ENCODE peak calls at places on chromosome X, in five cellular contexts. C, E, W, Y and X are unnamed samples.

GRCh38 chrX:119885554-119886428 is 9.9 kb upstream of the AKAP14 start:
- DNase-seq in C (peak), E (no peak), W (no peak), Y (no peak), X (no peak)

GRCh38 chrX:153921511-153922285 is 4.4 kb downstream of the ARHGAP4 start:
- DNase-seq in C (no peak), E (no peak), W (no peak), Y (peak), X (no peak)

GRCh38 chrX:104430720-104431119 is 135.3 kb upstream of the IL1RAPL2 start:
- DNase-seq in C (no peak), E (no peak), W (no peak), Y (no peak), X (no peak)

GRCh38 chrX:123959281-123960063 is 2.0 kb upstream of the STAG2 start:
- DNase-seq in C (peak), E (no peak), W (peak), Y (peak), X (peak)

GRCh38 chrX:36908801-36909403 is 99.3 kb upstream of the FAM47C start:
- DNase-seq in C (peak), E (no peak), W (no peak), Y (no peak), X (no peak)

GRCh38 chrX:70613295-70613694 is 168.7 kb downstream of the DLG3 start:
- DNase-seq in C (peak), E (no peak), W (no peak), Y (no peak), X (no peak)

GRCh38 chrX:45758319-45758718 is 557.6 kb upstream of the DIPK2B start:
- DNase-seq in C (peak), E (no peak), W (no peak), Y (no peak), X (no peak)

GRCh38 chrX:111322231-111322855 is 52.1 kb upstream of the CAPN6 start:
- DNase-seq in C (no peak), E (no peak), W (no peak), Y (no peak), X (no peak)

GRCh38 chrX:5068550-5068949 is 1160.1 kb downstream of the NLGN4X start:
- DNase-seq in C (no peak), E (no peak), W (no peak), Y (no peak), X (no peak)

GRCh38 chrX:120090208-120090607 is 12.7 kb upstream of the RHOXF2B start:
- DNase-seq in C (no peak), E (no peak), W (no peak), Y (no peak), X (no peak)

GRCh38 chrX:75229774-75230173 is 44.1 kb upstream of the UPRT start:
- DNase-seq in C (no peak), E (no peak), W (no peak), Y (no peak), X (no peak)

GRCh38 chrX:44675364-44676024 is 132.8 kb upstream of the FUNDC1 start:
- DNase-seq in C (peak), E (no peak), W (no peak), Y (peak), X (peak)

GRCh38 chrX:16868920-16869319 is 1.2 kb downstream of the RBBP7 start:
- DNase-seq in C (no peak), E (no peak), W (no peak), Y (no peak), X (no peak)
- H3K27ac ChIP-seq in C (no peak), E (peak), W (no peak), Y (no peak), X (peak)

GRCh38 chrX:136764206-136764605 is 16.5 kb downstream of the ARHGEF6 start:
- DNase-seq in C (no peak), E (no peak), W (no peak), Y (no peak), X (no peak)

GRCh38 chrX:136765957-136766356 is 14.8 kb downstream of the ARHGEF6 start:
- DNase-seq in C (no peak), E (no peak), W (no peak), Y (no peak), X (no peak)

GRCh38 chrX:136768469-136769084 is 12.2 kb downstream of the ARHGEF6 start:
- DNase-seq in C (peak), E (peak), W (no peak), Y (no peak), X (no peak)

GRCh38 chrX:136767104-136767941 is 13.4 kb downstream of the ARHGEF6 start:
- DNase-seq in C (peak), E (peak), W (peak), Y (peak), X (no peak)

GRCh38 chrX:136766785-136767103 is 14.0 kb downstream of the ARHGEF6 start:
- DNase-seq in C (no peak), E (no peak), W (no peak), Y (no peak), X (no peak)
- H3K27ac ChIP-seq in C (peak), E (peak), W (peak), Y (no peak), X (peak)

GRCh38 chrX:12792711-12793110 is 1.5 kb downstream of the PRPS2 start:
- DNase-seq in C (no peak), E (no peak), W (no peak), Y (no peak), X (no peak)
- H3K27ac ChIP-seq in C (no peak), E (no peak), W (no peak), Y (no peak), X (no peak)

GRCh38 chrX:132023896-132024386 is 839 bp downstream of the STK26 start:
- DNase-seq in C (no peak), E (peak), W (no peak), Y (no peak), X (no peak)
- H3K27ac ChIP-seq in C (no peak), E (peak), W (no peak), Y (no peak), X (no peak)